ENCODE peak calls at places on chromosomes 13 and 19, in ten cellular contexts. D is left ventricle myocardium inferior; A is mucosa of descending colon; R is CD8-positive, alpha-beta T cell; J is activated T-cell treated with anti-CD3 and anti-CD28 coated beads, Interleukin-2, amount 50 U/mL, for 4 hours; Z is left cardiac atrium; Y is NCI-H69; F is COR-L47; I is fibroblast of the aortic adventitia; U is natural killer cell. V is an unnamed sample.

GRCh38 chr19:1401138-1401888 is at the start of gene GAMT:
- DNase-seq in Z (no peak), I (no peak), Y (peak), U (peak), R (peak), J (peak), D (peak), F (peak), A (no peak), V (no peak)

GRCh38 chr19:15419413-15420025 is 731 bp upstream of the AKAP8L start:
- DNase-seq in A (no peak), J (no peak), R (no peak), Y (peak), U (no peak), D (no peak), Z (no peak), F (no peak), I (no peak), V (no peak)

GRCh38 chr13:28031220-28031903 is 42.9 kb upstream of the URAD start:
- DNase-seq in R (no peak), Z (no peak), Y (no peak), U (no peak), F (no peak), J (no peak), I (no peak), A (peak), D (peak), V (peak)

GRCh38 chr13:24264976-24265375 is 44.4 kb upstream of the C1QTNF9 start:
- DNase-seq in D (no peak), Z (no peak), R (peak), I (no peak), J (peak), A (peak), F (no peak), Y (no peak), U (peak), V (no peak)

GRCh38 chr13:99382428-99383133 is 75.4 kb upstream of the GPR183 start:
- DNase-seq in R (no peak), Y (no peak), I (no peak), F (no peak), Z (no peak), A (peak), U (no peak), J (peak), D (no peak), V (no peak)

GRCh38 chr19:35351441-35352176 is 3.9 kb downstream of the FFAR1 start:
- DNase-seq in F (no peak), A (no peak), Z (no peak), J (no peak), U (peak), I (no peak), D (no peak), Y (no peak), R (no peak), V (no peak)

GRCh38 chr13:40668335-40668734 is 1.9 kb upstream of the FOXO1 start:
- DNase-seq in R (peak), J (peak), D (peak), I (peak), Y (no peak), A (peak), Z (peak), F (no peak), U (peak), V (no peak)

GRCh38 chr13:102825921-102826706 is 19.7 kb upstream of the ERCC5 start:
- DNase-seq in J (no peak), F (no peak), Y (no peak), U (no peak), R (no peak), Z (no peak), D (no peak), A (no peak), I (peak), V (no peak)

GRCh38 chr13:77860621-77861020 is 58.0 kb downstream of the EDNRB start:
- DNase-seq in Y (peak), A (no peak), I (peak), J (no peak), F (no peak), U (no peak), Z (no peak), R (no peak), D (no peak), V (no peak)

GRCh38 chr13:98222081-98222554 is 45.0 kb upstream of the RNF113B start:
- DNase-seq in Z (no peak), I (peak), U (no peak), R (no peak), Y (peak), J (no peak), A (peak), D (no peak), F (no peak), V (no peak)

GRCh38 chr19:51726049-51726448 is 2.3 kb upstream of the HAS1 start:
- DNase-seq in F (no peak), R (no peak), D (peak), U (no peak), Y (peak), A (peak), Z (peak), I (peak), J (no peak), V (no peak)

GRCh38 chr13:39787086-39787487 is 131.6 kb downstream of the COG6 start:
- DNase-seq in A (no peak), R (no peak), Y (no peak), U (no peak), Z (no peak), F (no peak), D (no peak), I (no peak), J (no peak), V (no peak)

GRCh38 chr13:99434258-99434788 is 66.9 kb upstream of the TM9SF2 start:
- DNase-seq in Z (no peak), Y (no peak), U (peak), D (no peak), A (peak), F (no peak), J (peak), R (peak), I (no peak), V (no peak)

GRCh38 chr19:38974599-38975213 is 836 bp downstream of the FBXO17 start:
- DNase-seq in U (no peak), F (no peak), I (peak), A (no peak), Y (no peak), J (no peak), D (no peak), Z (no peak), R (no peak), V (no peak)

GRCh38 chr19:4539697-4540581 is at the start of gene LRG1:
- DNase-seq in Z (peak), A (peak), U (no peak), Y (no peak), R (no peak), D (no peak), F (no peak), I (no peak), J (no peak), V (peak)

GRCh38 chr13:113769881-113770280 is 10.9 kb downstream of the TMEM255B start:
- DNase-seq in Y (no peak), A (no peak), D (no peak), F (no peak), Z (no peak), J (no peak), U (no peak), R (no peak), I (no peak), V (no peak)

GRCh38 chr19:3065675-3066357 is 3.5 kb upstream of the TLE5 start:
- DNase-seq in F (peak), Y (peak), I (no peak), D (no peak), Z (no peak), R (no peak), U (no peak), J (no peak), A (peak), V (no peak)

GRCh38 chr19:13334801-13335481 is 171.3 kb downstream of the CACNA1A start:
- DNase-seq in F (no peak), A (no peak), R (no peak), D (no peak), I (no peak), J (no peak), U (no peak), Y (no peak), Z (no peak), V (no peak)

GRCh38 chr13:30880756-30881155 is 25.3 kb upstream of the MEDAG start:
- DNase-seq in A (no peak), Y (no peak), U (no peak), I (peak), Z (no peak), F (no peak), J (no peak), R (no peak), D (no peak), V (peak)

GRCh38 chr13:51761638-51762350 is 42.2 kb downstream of the DHRS12 start:
- DNase-seq in I (peak), J (no peak), A (no peak), R (no peak), Z (peak), U (no peak), Y (no peak), F (no peak), D (peak), V (no peak)

GRCh38 chr19:41695745-41696144 is 7.7 kb upstream of the CEACAM7 start:
- DNase-seq in D (no peak), J (no peak), F (no peak), R (no peak), A (no peak), I (no peak), Z (no peak), U (peak), Y (no peak), V (peak)

GRCh38 chr13:29059837-29060236 is 239.7 kb downstream of the MTUS2 start:
- DNase-seq in J (no peak), A (no peak), Y (peak), R (no peak), U (no peak), Z (no peak), F (peak), I (no peak), D (peak), V (no peak)

GRCh38 chr19:36409841-36410240 is 8.6 kb downstream of the ZFP82 start:
- DNase-seq in R (no peak), Y (no peak), F (no peak), I (peak), J (no peak), A (no peak), U (no peak), Z (no peak), D (no peak), V (no peak)

GRCh38 chr19:46303702-46304397 is 7.0 kb downstream of the HIF3A start:
- DNase-seq in Z (peak), U (no peak), D (peak), Y (peak), I (no peak), J (peak), A (peak), F (no peak), R (no peak), V (peak)

GRCh38 chr19:32416749-32417469 is 11.3 kb downstream of the DPY19L3 start:
- DNase-seq in F (no peak), A (no peak), Z (no peak), J (no peak), D (no peak), U (no peak), R (no peak), Y (no peak), I (peak), V (no peak)

GRCh38 chr13:109857325-109857724 is 70.9 kb upstream of the IRS2 start:
- DNase-seq in R (no peak), U (no peak), D (no peak), Z (no peak), A (no peak), J (no peak), F (no peak), Y (no peak), I (no peak), V (no peak)

GRCh38 chr19:40695881-40696280 is 5.4 kb upstream of the NUMBL start:
- DNase-seq in F (no peak), A (no peak), D (no peak), Z (no peak), J (no peak), Y (no peak), R (no peak), I (no peak), U (no peak), V (no peak)

GRCh38 chr19:9075064-9075964 is 11.5 kb upstream of the OR1M1 start:
- DNase-seq in U (no peak), J (no peak), F (peak), R (no peak), D (peak), I (peak), Y (peak), A (peak), Z (peak), V (peak)

GRCh38 chr13:30299746-30300145 is 7.6 kb downstream of the KATNAL1 start:
- DNase-seq in R (no peak), I (peak), F (no peak), Y (no peak), Z (no peak), U (no peak), A (no peak), J (no peak), D (no peak), V (no peak)

GRCh38 chr13:97339019-97339988 is 94.7 kb upstream of the RAP2A start:
- DNase-seq in A (peak), Y (no peak), F (no peak), D (peak), R (no peak), U (no peak), Z (peak), I (peak), J (no peak), V (no peak)

GRCh38 chr13:28558126-28558525 is 63.2 kb upstream of the FLT1 start:
- DNase-seq in R (no peak), J (no peak), A (no peak), Y (no peak), Z (no peak), U (no peak), F (no peak), I (peak), D (no peak), V (no peak)

GRCh38 chr13:18995259-18995873 is 186.3 kb downstream of the TUBA3C start:
- DNase-seq in D (no peak), I (no peak), A (no peak), R (no peak), J (no peak), U (no peak), F (no peak), Y (no peak), Z (no peak), V (no peak)

GRCh38 chr19:10339380-10339960 is at the start of gene ICAM3:
- DNase-seq in Y (no peak), I (no peak), D (peak), R (peak), F (no peak), Z (no peak), J (peak), U (peak), A (peak), V (no peak)

GRCh38 chr13:98778749-98779148 is 26.3 kb upstream of the SLC15A1 start:
- DNase-seq in D (no peak), Y (peak), F (no peak), R (no peak), I (no peak), A (no peak), J (no peak), Z (no peak), U (no peak), V (no peak)

GRCh38 chr19:2652504-2653099 is 49.9 kb downstream of the GNG7 start:
- DNase-seq in Y (no peak), U (no peak), A (no peak), I (no peak), Z (no peak), R (no peak), D (no peak), J (no peak), F (no peak), V (no peak)

GRCh38 chr19:1251233-1251502 is 2.8 kb downstream of the MIDN start:
- DNase-seq in U (no peak), Y (peak), Z (peak), R (no peak), J (no peak), I (peak), A (peak), D (no peak), F (peak), V (no peak)

GRCh38 chr19:17829855-17830566 is 8.7 kb upstream of the INSL3 start:
- DNase-seq in D (no peak), Z (peak), U (no peak), I (peak), J (no peak), Y (peak), A (peak), R (no peak), F (no peak), V (no peak)

GRCh38 chr19:4606921-4607678 is 32.2 kb upstream of the TNFAIP8L1 start:
- DNase-seq in Y (peak), D (peak), U (no peak), J (no peak), Z (peak), I (peak), R (no peak), A (no peak), F (peak), V (peak)